ENCODE peak calls at places on chromosomes 12 and 14, in nine cellular contexts. J, Y, F, P, V, C, W, I and Z are unnamed samples.

GRCh38 chr12:1828863-1829262 is 8.5 kb downstream of the LRTM2 start:
- DNase-seq in J (no peak), Y (no peak), F (no peak), P (no peak), W (no peak), V (no peak), C (no peak), I (no peak), Z (no peak)

GRCh38 chr12:132040906-132041606 is 91.3 kb downstream of the EP400 start:
- DNase-seq in P (peak; percentile 63), C (no peak), Y (no peak), V (no peak), J (no peak), F (no peak), W (no peak), I (no peak), Z (no peak)

GRCh38 chr14:51884086-51884927 is 23.9 kb downstream of the GNG2 start:
- DNase-seq in V (no peak), I (peak; percentile 72), W (no peak), J (no peak), Y (no peak), P (peak; percentile 20), F (peak; percentile 82), C (no peak), Z (peak; percentile 72)

GRCh38 chr14:76576047-76576741 is 185.1 kb upstream of the VASH1 start:
- DNase-seq in J (no peak), Y (no peak), I (no peak), C (no peak), F (no peak), W (no peak), V (no peak), P (no peak), Z (peak; percentile 7)

GRCh38 chr14:61467281-61467680 is 145.9 kb downstream of the PRKCH start:
- DNase-seq in V (peak; percentile 60), F (no peak), P (no peak), C (no peak), W (no peak), J (no peak), I (no peak), Y (no peak), Z (no peak)

GRCh38 chr12:113854385-113855136 is 111.6 kb downstream of the RBM19 start:
- DNase-seq in C (no peak), V (no peak), F (no peak), I (no peak), P (no peak), W (no peak), J (no peak), Y (no peak), Z (no peak)

GRCh38 chr14:71948101-71948500 is 15.9 kb downstream of the RGS6 start:
- DNase-seq in V (no peak), I (no peak), P (no peak), C (no peak), Y (no peak), J (no peak), F (no peak), W (no peak), Z (no peak)

GRCh38 chr12:100142851-100143559 is at the start of gene BLTP3B:
- DNase-seq in I (peak; percentile 76), P (peak; percentile 96), W (peak; percentile 89), C (peak; percentile 92), V (peak; percentile 98), F (peak; percentile 49), Y (peak; percentile 86), J (no peak), Z (peak; percentile 63)

GRCh38 chr14:88870777-88871176 is 46.3 kb downstream of the TTC8 start:
- DNase-seq in J (no peak), W (no peak), Y (no peak), F (no peak), C (no peak), V (no peak), I (no peak), P (no peak), Z (no peak)

GRCh38 chr12:873954-874353 is 75.5 kb downstream of the RAD52 start:
- DNase-seq in F (no peak), P (no peak), Y (peak; percentile 21), I (no peak), V (no peak), J (no peak), C (no peak), W (no peak), Z (peak; percentile 22)

GRCh38 chr14:61545716-61546455 is 149.4 kb upstream of the HIF1A start:
- DNase-seq in J (no peak), F (no peak), C (no peak), V (no peak), W (no peak), Y (no peak), P (no peak), I (no peak), Z (no peak)

GRCh38 chr12:2677142-2677880 is 117.5 kb upstream of the FKBP4 start:
- DNase-seq in C (peak; percentile 9), F (no peak), P (no peak), W (no peak), I (no peak), J (no peak), V (no peak), Y (no peak), Z (no peak)

GRCh38 chr12:51390457-51391046 is 654 bp downstream of the GALNT6 start:
- DNase-seq in W (no peak), I (no peak), F (no peak), Y (no peak), P (no peak), V (no peak), C (no peak), J (no peak), Z (no peak)

GRCh38 chr12:2294651-2295475 is 242.1 kb downstream of the CACNA1C start:
- DNase-seq in I (peak; percentile 56), Y (no peak), V (no peak), C (peak; percentile 68), J (peak; percentile 73), F (peak; percentile 58), P (no peak), W (no peak), Z (peak; percentile 89)

GRCh38 chr14:91202234-91202974 is 42.1 kb downstream of the GPR68 start:
- DNase-seq in I (peak; percentile 20), P (no peak), C (no peak), J (no peak), Y (no peak), F (peak; percentile 48), W (no peak), V (no peak), Z (peak; percentile 36)

GRCh38 chr12:14272954-14273910 is 92.2 kb upstream of the ATF7IP start:
- DNase-seq in Y (no peak), W (no peak), V (no peak), F (no peak), P (no peak), C (no peak), I (no peak), J (no peak), Z (no peak)

GRCh38 chr14:24816929-24817637 is 183.1 kb upstream of the GZMB start:
- DNase-seq in I (no peak), V (peak; percentile 45), P (no peak), C (no peak), Y (no peak), J (no peak), W (no peak), F (no peak), Z (no peak)

GRCh38 chr12:75813066-75813465 is 218.5 kb downstream of the PHLDA1 start:
- DNase-seq in F (no peak), Y (no peak), C (no peak), P (no peak), J (no peak), W (no peak), I (no peak), V (no peak), Z (no peak)

GRCh38 chr12:6074979-6075585 is 49.4 kb downstream of the VWF start:
- DNase-seq in C (no peak), I (no peak), J (no peak), Y (no peak), W (no peak), F (no peak), V (no peak), P (no peak), Z (peak; percentile 41)

GRCh38 chr14:104293851-104294627 is 155.7 kb downstream of the KIF26A start:
- DNase-seq in I (no peak), P (peak; percentile 55), W (no peak), J (no peak), C (no peak), V (no peak), F (no peak), Y (peak; percentile 26), Z (no peak)

DNA sequence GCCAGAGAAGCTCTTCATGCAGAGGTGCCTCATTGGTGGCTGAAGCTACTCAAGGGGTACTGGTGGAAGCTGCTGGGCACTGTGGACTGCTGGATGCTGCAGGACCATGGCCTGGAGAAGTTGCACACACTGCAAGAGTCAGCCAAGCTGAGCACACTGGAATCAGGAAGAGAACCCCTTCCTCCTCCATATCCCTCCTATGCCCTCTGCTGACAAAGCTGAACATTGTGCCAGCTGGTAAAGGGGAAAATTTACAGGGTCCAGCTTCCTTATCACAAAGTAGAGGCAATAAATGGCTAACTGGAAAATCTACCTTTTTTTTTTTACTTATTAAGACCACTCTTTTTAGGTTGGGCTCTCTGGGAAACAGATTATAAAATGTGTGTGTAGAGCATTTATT is 6.5 kb downstream of the CCDC175 start:
- DNase-seq in W (no peak), V (no peak), Y (peak; percentile 7), P (no peak), J (no peak), C (no peak), I (no peak), F (no peak), Z (no peak)
- TF ChIP-seq CTCF in W (no peak), V (no peak), Y (peak; percentile 11), P (peak; percentile 21), J (peak; percentile 34), C (no peak), I (peak; percentile 23), F (no peak), Z (no peak)

GRCh38 chr14:50804181-50804721 is 26.7 kb downstream of the NIN start:
- DNase-seq in Y (no peak), I (peak; percentile 66), C (peak; percentile 37), J (no peak), W (no peak), P (no peak), F (peak; percentile 84), V (peak; percentile 60), Z (peak; percentile 78)
- H3K4me3 ChIP-seq in Y (no peak overlapping the region), I (no peak overlapping the region), C (no peak overlapping the region), J (no peak overlapping the region), W (no peak overlapping the region), P (no peak overlapping the region), F (no peak overlapping the region), V (no peak overlapping the region), Z (no peak overlapping the region)

GRCh38 chr14:70257526-70257925 is 68.8 kb upstream of the SLC8A3 start:
- DNase-seq in Y (peak; percentile 44), I (no peak), P (no peak), F (no peak), J (no peak), V (no peak), W (no peak), C (no peak), Z (peak; percentile 1)
- TF ChIP-seq CTCF in Y (peak; percentile 28), I (peak; percentile 13), P (peak; percentile 44), F (no peak), J (peak; percentile 19), V (no peak), W (no peak), C (no peak), Z (peak; percentile 35)

DNA sequence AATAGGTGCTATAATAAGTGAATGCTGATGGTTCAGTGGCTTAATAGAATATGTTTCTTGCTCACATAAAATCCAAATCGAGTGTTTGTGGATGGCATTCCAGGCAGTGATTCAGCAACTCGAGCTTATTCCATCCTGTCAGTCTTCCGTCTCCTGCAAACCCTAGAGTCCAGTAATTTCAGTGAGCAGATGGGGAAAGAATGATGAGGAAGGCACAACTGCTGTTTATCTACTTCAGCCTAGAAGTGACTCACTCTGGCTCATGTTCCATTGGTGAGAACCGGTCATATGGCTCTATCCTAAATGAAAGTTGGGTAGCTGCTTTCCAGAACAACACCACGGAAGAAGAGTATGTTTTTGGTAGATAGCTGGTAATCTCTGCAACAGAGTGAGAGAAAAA is 421.8 kb upstream of the PDE3A start:
- DNase-seq in I (peak; percentile 92), J (peak; percentile 77), F (peak; percentile 99), C (no peak), Y (peak; percentile 82), W (no peak), P (peak; percentile 56), V (no peak), Z (peak; percentile 98)
- H3K4me3 ChIP-seq in I (no peak overlapping the region), J (no peak overlapping the region), F (no peak overlapping the region), C (no peak overlapping the region), Y (peak overlapping the region; percentile 10), W (no peak overlapping the region), P (peak overlapping the region; percentile 30), V (no peak overlapping the region), Z (no peak overlapping the region)